ENCODE peak calls at places on chromosomes 4 and X, in nine cellular contexts. X is CD8-positive, alpha-beta T cell; J is HCT116; V is Karpas-422; P is aorta; I is lower lobe of right lung; Z is upper lobe of right lung; O is small intestine; D is mesendoderm. S is an unnamed sample.
A peak's percentile ranks its signal among the peaks of the same experiment; 100 is the strongest.

GRCh38 chr4:29972121-29972520 is 748.0 kb upstream of the PCDH7 start:
- DNase-seq in X (no peak), J (no peak), V (no peak), P (no peak), I (no peak), Z (no peak), O (no peak), D (no peak), S (no peak)

GRCh38 chr4:154626793-154627484 is 14.5 kb upstream of the FGG start:
- DNase-seq in X (peak; percentile 27), J (peak; percentile 63), V (peak; percentile 67), P (peak; percentile 60), I (peak; percentile 73), Z (peak; percentile 87), O (peak; percentile 44), D (peak; percentile 86), S (peak; percentile 86)

GRCh38 chrX:37922926-37923325 is 75.6 kb upstream of the DYNLT3 start:
- DNase-seq in X (no peak), J (no peak), V (no peak), P (no peak), I (no peak), Z (no peak), O (peak; percentile 28), D (no peak), S (no peak)

GRCh38 chrX:20664774-20665173 is 398.1 kb upstream of the RPS6KA3 start:
- DNase-seq in X (no peak), J (no peak), V (no peak), P (no peak), I (no peak), Z (no peak), O (no peak), D (peak; percentile 83), S (no peak)

GRCh38 chr4:125736057-125736456 is 421.3 kb downstream of the FAT4 start:
- DNase-seq in X (no peak), J (no peak), V (peak; percentile 67), P (no peak), I (no peak), Z (no peak), O (no peak), D (peak; percentile 94), S (peak; percentile 10)

GRCh38 chrX:23883737-23884354 is 23.9 kb downstream of the APOO start:
- DNase-seq in X (no peak), J (peak; percentile 66), V (no peak), P (no peak), I (no peak), Z (no peak), O (peak; percentile 40), D (peak; percentile 48), S (peak; percentile 63)

GRCh38 chr4:15754323-15754722 is 23.8 kb upstream of the CD38 start:
- DNase-seq in X (peak; percentile 59), J (no peak), V (no peak), P (no peak), I (no peak), Z (no peak), O (peak; percentile 30), D (no peak), S (no peak)

GRCh38 chrX:42678133-42678532 is 99.8 kb downstream of the PPP1R2C start:
- DNase-seq in X (no peak), J (no peak), V (no peak), P (no peak), I (no peak), Z (no peak), O (peak; percentile 35), D (peak; percentile 42), S (no peak)

GRCh38 chr4:24912252-24913098 is at the start of gene CCDC149:
- DNase-seq in X (no peak), J (peak; percentile 56), V (no peak), P (peak; percentile 73), I (peak; percentile 88), Z (peak; percentile 92), O (peak; percentile 75), D (peak; percentile 89), S (peak; percentile 92)

GRCh38 chr4:12041828-12042227 is 613.1 kb upstream of the HS3ST1 start:
- DNase-seq in X (no peak), J (no peak), V (peak; percentile 52), P (no peak), I (no peak), Z (no peak), O (peak; percentile 8), D (peak; percentile 46), S (peak; percentile 13)

GRCh38 chr4:187499961-187500360 is 495.6 kb upstream of the ZFP42 start:
- DNase-seq in X (no peak), J (no peak), V (no peak), P (no peak), I (no peak), Z (no peak), O (no peak), D (no peak), S (no peak)

GRCh38 chr4:164807611-164808010 is 53.7 kb downstream of the SMIM31 start:
- DNase-seq in X (no peak), J (no peak), V (no peak), P (no peak), I (peak; percentile 52), Z (peak; percentile 71), O (peak; percentile 26), D (peak; percentile 86), S (peak; percentile 28)

GRCh38 chrX:118475903-118476302 is 19.7 kb upstream of the DOCK11 start:
- DNase-seq in X (no peak), J (no peak), V (no peak), P (no peak), I (no peak), Z (no peak), O (no peak), D (peak; percentile 10), S (no peak)

GRCh38 chr4:165600959-165601674 is 222.3 kb downstream of the CPE start:
- DNase-seq in X (no peak), J (no peak), V (no peak), P (no peak), I (no peak), Z (no peak), O (no peak), D (no peak), S (no peak)

GRCh38 chr4:139209470-139210063 is 32.5 kb upstream of the ELF2 start:
- DNase-seq in X (no peak), J (no peak), V (no peak), P (no peak), I (no peak), Z (no peak), O (no peak), D (no peak), S (no peak)

GRCh38 chrX:27336466-27337091 is 126.6 kb downstream of the PPP4R3C start:
- DNase-seq in X (no peak), J (peak; percentile 3), V (peak; percentile 77), P (no peak), I (peak; percentile 34), Z (no peak), O (peak; percentile 0), D (peak; percentile 30), S (peak; percentile 11)

GRCh38 chrX:13938766-13939530 is 90.7 kb downstream of the GEMIN8 start:
- DNase-seq in X (no peak), J (no peak), V (no peak), P (no peak), I (no peak), Z (no peak), O (no peak), D (peak; percentile 63), S (peak; percentile 60)
- H3K4me3 ChIP-seq in X (peak overlapping the region; percentile 41), J (no peak overlapping the region), V (no peak overlapping the region), P (peak overlapping the region; percentile 71), I (peak overlapping the region; percentile 58), Z (peak overlapping the region; percentile 54), O (peak overlapping the region; percentile 31), D (no peak overlapping the region), S (peak overlapping the region; percentile 69)

DNA sequence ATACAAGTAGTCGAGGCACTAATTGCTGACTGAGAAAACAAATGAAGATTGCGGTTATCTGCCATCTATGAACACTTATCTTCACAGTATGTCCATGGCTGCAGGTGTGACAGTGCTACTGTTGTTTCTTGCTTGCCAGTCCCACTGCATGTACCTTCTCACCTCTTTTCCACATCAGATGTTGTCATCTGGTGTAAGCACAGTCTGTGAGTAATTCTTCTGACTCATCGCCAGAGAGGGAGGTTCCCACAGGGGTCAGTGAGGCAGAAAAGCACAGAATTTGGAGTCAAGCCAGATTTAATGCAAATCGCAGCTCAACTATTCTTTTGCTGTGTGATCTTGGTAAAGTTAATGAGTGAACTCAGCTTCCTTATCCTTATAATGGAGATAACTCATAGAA is 144.4 kb downstream of the GLRA2 start:
- DNase-seq in X (no peak), J (peak; percentile 78), V (peak; percentile 92), P (no peak), I (no peak), Z (no peak), O (peak; percentile 81), D (peak; percentile 60), S (no peak)
- H3K36me3 ChIP-seq in X (no peaks in the 10 kb centered on the region), J (no peaks in the 10 kb centered on the region), V (no peaks in the 10 kb centered on the region), P (no peaks in the 10 kb centered on the region), I (no peaks in the 10 kb centered on the region), Z (no peaks in the 10 kb centered on the region), O (no peaks in the 10 kb centered on the region), D (no peaks in the 10 kb centered on the region), S (no peaks in the 10 kb centered on the region)

GRCh38 chr4:173747537-173748257 is 217.7 kb upstream of the HAND2 start:
- DNase-seq in X (no peak), J (no peak), V (no peak), P (no peak), I (no peak), Z (no peak), O (no peak), D (no peak), S (no peak)

GRCh38 chr4:173752610-173753009 is 222.6 kb upstream of the HAND2 start:
- DNase-seq in X (no peak), J (peak; percentile 58), V (peak; percentile 79), P (peak; percentile 38), I (no peak), Z (no peak), O (peak; percentile 13), D (peak; percentile 90), S (peak; percentile 44)

GRCh38 chr4:173745765-173746164 is 215.7 kb upstream of the HAND2 start:
- DNase-seq in X (no peak), J (no peak), V (no peak), P (no peak), I (no peak), Z (no peak), O (no peak), D (no peak), S (no peak)

GRCh38 chr4:173746424-173746823 is 216.4 kb upstream of the HAND2 start:
- DNase-seq in X (no peak), J (no peak), V (peak; percentile 37), P (no peak), I (no peak), Z (no peak), O (no peak), D (no peak), S (no peak)

GRCh38 chr4:173748353-173748752 is 218.3 kb upstream of the HAND2 start:
- DNase-seq in X (no peak), J (no peak), V (no peak), P (no peak), I (no peak), Z (no peak), O (no peak), D (no peak), S (no peak)
- H3K4me3 ChIP-seq in X (no peak overlapping the region), J (no peak overlapping the region), V (no peak overlapping the region), P (no peak overlapping the region), I (no peak overlapping the region), Z (no peak overlapping the region), O (no peak overlapping the region), D (no peak overlapping the region), S (no peak overlapping the region)

DNA sequence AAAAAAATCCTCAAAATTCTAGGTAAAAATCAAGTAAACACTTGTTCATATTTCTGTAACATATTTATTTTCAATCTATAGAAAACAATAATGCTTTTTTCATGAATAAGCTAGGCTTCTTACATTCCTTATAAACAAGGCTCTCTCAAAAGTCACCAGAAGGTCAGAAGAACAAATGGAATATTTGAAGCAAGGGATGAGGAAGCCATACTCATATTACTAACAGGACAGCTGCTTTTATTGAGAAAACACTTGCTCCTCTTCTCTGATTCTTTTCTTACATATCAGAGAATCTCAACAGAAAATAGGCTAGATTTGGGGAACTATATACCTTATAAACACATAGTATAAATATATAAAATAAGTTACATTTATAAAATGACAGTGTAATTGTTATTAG is 67.9 kb downstream of the METTL14 start:
- DNase-seq in X (no peak), J (no peak), V (no peak), P (no peak), I (no peak), Z (no peak), O (no peak), D (no peak), S (no peak)
- H3K36me3 ChIP-seq in X (no peaks in the 10 kb centered on the region), J (peaks cover 5% of the 10 kb centered on the region), V (peaks cover 73% of the 10 kb centered on the region), P (no peaks in the 10 kb centered on the region), I (peaks cover 55% of the 10 kb centered on the region), Z (peaks cover 76% of the 10 kb centered on the region), O (no peaks in the 10 kb centered on the region), D (peaks cover 1% of the 10 kb centered on the region), S (peaks cover 11% of the 10 kb centered on the region)